ENCODE peak calls at places on chromosomes 1 and 21, in eight cellular contexts. U is endothelial cell of umbilical vein, O is spleen, K is kidney, A is neural progenitor cell, Z is HCT116, D is dorsolateral prefrontal cortex, B is caudate nucleus. L is an unnamed sample.

GRCh38 chr1:168112673-168113305 is 23.9 kb downstream of the GPR161 start:
- DNase-seq in U (peak; percentile 73), K (no peak), B (no peak), Z (no peak), A (no peak), D (no peak), O (no peak), L (no peak)

GRCh38 chr1:88741413-88741812 is 57.3 kb downstream of the PKN2 start:
- DNase-seq in A (no peak), D (no peak), K (no peak), U (no peak), Z (no peak), B (no peak), O (no peak), L (no peak)

GRCh38 chr1:66298427-66298826 is 235.5 kb upstream of the SGIP1 start:
- DNase-seq in Z (peak; percentile 68), B (no peak), D (no peak), U (no peak), O (no peak), K (no peak), A (no peak), L (no peak)

GRCh38 chr1:13823126-13823880 is 123.3 kb downstream of the PRDM2 start:
- DNase-seq in K (no peak), Z (no peak), D (no peak), U (no peak), B (no peak), A (no peak), O (no peak), L (no peak)

GRCh38 chr1:57424231-57425027 is 569 bp upstream of the DAB1 start:
- DNase-seq in A (peak; percentile 81), K (no peak), Z (no peak), B (no peak), U (no peak), O (no peak), D (peak; percentile 43), L (no peak)

GRCh38 chr1:162381383-162381782 is at the start of gene C1orf226:
- DNase-seq in K (no peak), Z (peak; percentile 67), B (no peak), D (no peak), U (no peak), A (no peak), O (no peak), L (no peak)

GRCh38 chr1:221740260-221740830 is 1.5 kb downstream of the DUSP10 start:
- DNase-seq in Z (no peak), B (no peak), D (no peak), U (no peak), A (peak; percentile 12), K (no peak), O (no peak), L (no peak)

GRCh38 chr1:236753554-236753953 is 41.5 kb upstream of the MTR start:
- DNase-seq in B (no peak), K (no peak), U (no peak), O (no peak), A (peak; percentile 49), D (no peak), Z (peak; percentile 56), L (no peak)

GRCh38 chr1:227234998-227235405 is 83.3 kb downstream of the CDC42BPA start:
- DNase-seq in U (peak; percentile 79), D (no peak), K (no peak), Z (peak; percentile 63), O (no peak), B (no peak), A (peak; percentile 38), L (no peak)

GRCh38 chr21:34881894-34882371 is 167.2 kb downstream of the RUNX1 start:
- DNase-seq in O (no peak), D (no peak), Z (no peak), K (no peak), B (no peak), U (peak; percentile 83), A (no peak), L (no peak)

GRCh38 chr1:95229706-95230105 is 4.3 kb upstream of the RWDD3 start:
- DNase-seq in D (no peak), O (no peak), A (no peak), K (no peak), B (no peak), U (no peak), Z (no peak), L (no peak)

GRCh38 chr1:20442920-20443625 is 42.9 kb downstream of the CAMK2N1 start:
- DNase-seq in K (no peak), Z (no peak), A (no peak), B (no peak), O (no peak), U (no peak), D (no peak), L (no peak)

GRCh38 chr1:225488671-225489070 is 60.8 kb upstream of the LBR start:
- DNase-seq in B (no peak), O (no peak), A (no peak), D (no peak), U (no peak), K (no peak), Z (no peak), L (no peak)

GRCh38 chr1:114758251-114758832 is 558 bp upstream of the CSDE1 start:
- DNase-seq in B (no peak), K (no peak), Z (no peak), A (no peak), O (no peak), D (no peak), U (no peak), L (no peak)

GRCh38 chr1:25914074-25914995 is 8.1 kb upstream of the STMN1 start:
- DNase-seq in A (no peak), K (no peak), D (no peak), B (no peak), U (no peak), Z (no peak), O (no peak), L (no peak)

GRCh38 chr1:170483041-170483440 is 48.9 kb upstream of the GORAB start:
- DNase-seq in Z (no peak), A (no peak), O (no peak), D (no peak), U (no peak), B (no peak), K (no peak), L (no peak)

DNA sequence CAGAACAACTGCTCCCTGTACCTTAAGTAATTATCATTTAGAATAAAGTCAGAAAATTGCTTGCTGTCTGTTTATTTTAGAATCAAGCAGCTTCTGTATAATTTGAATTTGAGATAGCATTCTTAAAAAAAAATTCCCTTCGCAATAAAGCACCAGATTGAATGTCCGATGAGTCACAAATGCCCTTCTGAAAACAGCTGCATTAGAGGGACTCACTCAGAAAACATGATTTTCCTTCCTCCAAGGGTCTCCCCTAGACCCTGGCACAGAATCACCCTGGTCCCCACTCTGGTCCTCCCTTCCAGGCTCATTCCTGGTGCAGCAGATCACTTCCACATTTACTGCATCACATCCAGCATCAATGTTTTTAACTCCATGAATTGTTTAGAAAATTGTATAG is 471.1 kb upstream of the VAMP3 start:
- DNase-seq in U (peak; percentile 70), D (no peak), B (no peak), O (no peak), K (no peak), A (no peak), Z (no peak), L (no peak)
- H3K27ac ChIP-seq in U (peak overlapping the region; percentile 90), D (no peak overlapping the region), B (no peak overlapping the region), O (no peak overlapping the region), K (no peak overlapping the region), A (no peak overlapping the region), Z (peak overlapping the region; percentile 85), L (no peak overlapping the region)

GRCh38 chr1:192764675-192765074 is 44.2 kb upstream of the RGS2 start:
- DNase-seq in O (no peak), K (no peak), D (no peak), A (no peak), U (no peak), Z (no peak), B (no peak), L (no peak)

GRCh38 chr1:192766876-192767275 is 42.0 kb upstream of the RGS2 start:
- DNase-seq in A (peak; percentile 33), Z (no peak), D (no peak), B (no peak), K (no peak), O (no peak), U (no peak), L (no peak)

GRCh38 chr1:192768463-192768862 is 40.4 kb upstream of the RGS2 start:
- DNase-seq in A (no peak), Z (no peak), D (no peak), B (no peak), K (no peak), O (no peak), U (no peak), L (no peak)

GRCh38 chr1:192766009-192766625 is 42.7 kb upstream of the RGS2 start:
- DNase-seq in D (no peak), K (no peak), U (no peak), B (no peak), A (no peak), Z (no peak), O (no peak), L (no peak)

DNA sequence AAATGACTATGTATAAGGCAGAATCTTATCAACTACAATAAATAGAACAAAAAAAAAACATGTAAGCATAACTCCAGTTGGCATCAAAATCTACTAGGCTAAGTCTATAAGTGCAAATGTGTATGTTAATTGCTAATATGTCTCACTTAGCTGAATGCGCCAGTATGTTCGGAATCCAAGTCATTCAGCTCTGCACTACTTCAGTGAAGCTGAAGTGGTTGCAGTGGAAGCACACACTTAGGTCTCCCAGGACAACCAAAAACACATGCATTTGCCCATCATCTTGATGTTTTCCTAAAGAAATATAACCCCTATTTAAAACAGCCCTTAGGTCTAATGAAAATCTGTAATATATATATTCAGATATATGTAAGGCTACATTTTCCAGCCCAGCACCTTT is 41.0 kb upstream of the RGS2 start:
- DNase-seq in O (no peak), U (no peak), D (no peak), A (no peak), B (no peak), Z (no peak), K (no peak), L (no peak)
- H3K27ac ChIP-seq in O (no peak overlapping the region), U (no peak overlapping the region), D (no peak overlapping the region), A (no peak overlapping the region), B (no peak overlapping the region), Z (no peak overlapping the region), K (no peak overlapping the region), L (no peak overlapping the region)

DNA sequence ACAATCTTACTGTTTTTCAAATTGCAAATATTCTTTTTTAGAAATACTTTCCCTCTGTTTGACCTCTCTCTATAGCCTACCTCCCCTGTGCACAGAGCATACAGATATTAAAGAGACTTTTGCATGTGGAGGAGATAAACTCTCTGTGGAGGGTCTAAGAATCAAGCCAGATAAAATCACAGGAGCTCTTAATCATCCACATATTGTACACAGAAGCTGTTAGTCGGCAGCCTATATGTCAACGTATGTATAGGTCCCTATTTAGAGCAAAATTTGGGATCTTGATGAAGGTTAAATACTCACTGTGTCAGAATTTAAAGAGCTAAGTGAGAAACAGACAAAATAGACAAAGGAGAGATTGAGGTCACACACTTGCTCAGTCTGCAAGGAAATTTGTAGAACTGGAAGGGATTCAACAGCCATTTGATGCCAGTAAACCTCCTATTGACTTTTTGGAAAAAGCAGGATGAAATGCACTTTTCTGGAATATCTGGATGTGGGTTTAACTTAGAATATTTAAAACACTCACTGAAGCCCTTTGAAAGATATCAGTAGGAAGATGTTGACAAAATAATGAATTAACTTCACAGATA is 4.1 kb upstream of the IRF2BP2 start:
- DNase-seq in Z (no peak), U (peak; percentile 32), O (no peak), D (no peak), B (no peak), K (no peak), A (no peak), L (no peak)
- H3K27ac ChIP-seq in Z (no peak overlapping the region), U (no peak overlapping the region), O (peak overlapping the region; percentile 100), D (peak overlapping the region; percentile 99), B (peak overlapping the region; percentile 39), K (peak overlapping the region; percentile 100), A (no peak overlapping the region), L (peak overlapping the region; percentile 99)

GRCh38 chr1:94098585-94099111 is 22.3 kb downstream of the ABCA4 start:
- DNase-seq in K (peak; percentile 73), B (no peak), O (no peak), U (no peak), A (no peak), Z (no peak), D (no peak), L (no peak)
- H3K27ac ChIP-seq in K (no peak overlapping the region), B (no peak overlapping the region), O (no peak overlapping the region), U (no peak overlapping the region), A (no peak overlapping the region), Z (no peak overlapping the region), D (no peak overlapping the region), L (no peak overlapping the region)

L was measured in substantia nigra.